ENCODE peak calls at places on chromosomes 5 and 9, in five cellular contexts. W, O, Z, E and M are unnamed samples.

GRCh38 chr5:80761176-80761575 is 106.4 kb upstream of the DHFR start:
- DNase-seq in W (no peak), O (no peak), Z (no peak), E (no peak), M (no peak)

GRCh38 chr5:125554355-125554754 is 807.9 kb upstream of the ZNF608 start:
- DNase-seq in W (no peak), O (no peak), Z (no peak), E (no peak), M (no peak)

GRCh38 chr5:133977858-133978257 is 9.4 kb upstream of the C5orf15 start:
- DNase-seq in W (no peak), O (peak), Z (no peak), E (no peak), M (peak)

GRCh38 chr5:2038337-2039179 is 155.8 kb upstream of the IRX4 start:
- DNase-seq in W (peak), O (peak), Z (peak), E (peak), M (peak)

GRCh38 chr9:137372693-137373610 is 50.0 kb downstream of the EXD3 start:
- DNase-seq in W (no peak), O (no peak), Z (no peak), E (no peak), M (no peak)

GRCh38 chr9:33433871-33434270 is 13.5 kb downstream of the AQP3 start:
- DNase-seq in W (no peak), O (no peak), Z (no peak), E (no peak), M (no peak)

GRCh38 chr9:111807197-111807596 is 12.5 kb upstream of the SHOC1 start:
- DNase-seq in W (no peak), O (no peak), Z (no peak), E (no peak), M (peak)

GRCh38 chr9:135971892-135972291 is 10.7 kb upstream of the UBAC1 start:
- DNase-seq in W (no peak), O (no peak), Z (peak), E (peak), M (no peak)

GRCh38 chr5:112830378-112830777 is 30.7 kb upstream of the SRP19 start:
- DNase-seq in W (no peak), O (no peak), Z (no peak), E (no peak), M (no peak)

GRCh38 chr9:86604741-86605140 is 250.5 kb upstream of the TUT7 start:
- DNase-seq in W (no peak), O (peak), Z (no peak), E (no peak), M (no peak)

GRCh38 chr5:175874462-175875139 is 3.2 kb downstream of the CPLX2 start:
- DNase-seq in W (no peak), O (no peak), Z (peak), E (no peak), M (no peak)

GRCh38 chr5:143153332-143154119 is 250.0 kb downstream of the NR3C1 start:
- DNase-seq in W (peak), O (peak), Z (no peak), E (no peak), M (no peak)

GRCh38 chr5:135813758-135814157 is 20.7 kb upstream of the SLC25A48 start:
- DNase-seq in W (no peak), O (no peak), Z (no peak), E (no peak), M (no peak)

GRCh38 chr5:77155179-77155839 is 55.2 kb upstream of the PDE8B start:
- DNase-seq in W (no peak), O (no peak), Z (no peak), E (no peak), M (no peak)

GRCh38 chr5:115336201-115336720 is 39.8 kb upstream of the CCDC112 start:
- DNase-seq in W (no peak), O (peak), Z (no peak), E (no peak), M (no peak)

GRCh38 chr5:78827725-78828124 is 157.4 kb downstream of the ARSB start:
- DNase-seq in W (no peak), O (no peak), Z (no peak), E (no peak), M (no peak)

GRCh38 chr9:120374239-120374638 is 205.7 kb downstream of the CDK5RAP2 start:
- DNase-seq in W (no peak), O (no peak), Z (no peak), E (no peak), M (no peak)

GRCh38 chr5:16489322-16489791 is 23.8 kb upstream of the ZNF622 start:
- DNase-seq in W (peak), O (peak), Z (peak), E (no peak), M (no peak)

GRCh38 chr5:160938532-160938931 is 86.5 kb upstream of the ATP10B start:
- DNase-seq in W (no peak), O (no peak), Z (peak), E (no peak), M (no peak)

GRCh38 chr9:125600194-125600593 is 106.8 kb downstream of the MAPKAP1 start:
- DNase-seq in W (no peak), O (no peak), Z (peak), E (peak), M (no peak)

GRCh38 chr5:68500828-68501227 is 285.3 kb downstream of the PIK3R1 start:
- DNase-seq in W (no peak), O (no peak), Z (no peak), E (no peak), M (no peak)

GRCh38 chr5:32090755-32091128 is 83.4 kb downstream of the GOLPH3 start:
- DNase-seq in W (no peak), O (no peak), Z (no peak), E (no peak), M (no peak)

GRCh38 chr5:131491749-131492148 is 143.3 kb downstream of the RAPGEF6 start:
- DNase-seq in W (no peak), O (peak), Z (no peak), E (no peak), M (no peak)

GRCh38 chr5:107418071-107418470 is 252.7 kb downstream of the EFNA5 start:
- DNase-seq in W (peak), O (no peak), Z (no peak), E (no peak), M (no peak)

GRCh38 chr9:114231218-114232090 is 76.1 kb downstream of the COL27A1 start:
- DNase-seq in W (no peak), O (no peak), Z (no peak), E (no peak), M (no peak)

GRCh38 chr9:127858041-127858512 is 3.6 kb upstream of the ENG start:
- DNase-seq in W (peak), O (no peak), Z (no peak), E (peak), M (no peak)

GRCh38 chr9:14221558-14221957 is 92.4 kb downstream of the NFIB start:
- DNase-seq in W (peak), O (peak), Z (peak), E (no peak), M (peak)

GRCh38 chr5:61678966-61679365 is 346.9 kb downstream of the ZSWIM6 start:
- DNase-seq in W (no peak), O (no peak), Z (no peak), E (no peak), M (peak)

GRCh38 chr5:137822158-137822764 is 45.4 kb upstream of the MYOT start:
- DNase-seq in W (peak), O (peak), Z (peak), E (peak), M (no peak)

GRCh38 chr5:167587768-167588167 is 703.7 kb upstream of the WWC1 start:
- DNase-seq in W (no peak), O (peak), Z (peak), E (no peak), M (peak)

GRCh38 chr9:93906182-93906880 is 48.8 kb downstream of the BARX1 start:
- DNase-seq in W (no peak), O (no peak), Z (no peak), E (no peak), M (no peak)

GRCh38 chr9:14313951-14314423 is at the start of gene NFIB:
- DNase-seq in W (peak), O (peak), Z (peak), E (peak), M (peak)

GRCh38 chr9:16622541-16622940 is 247.9 kb downstream of the BNC2 start:
- DNase-seq in W (no peak), O (no peak), Z (no peak), E (no peak), M (no peak)

GRCh38 chr5:1173485-1174070 is 27.8 kb upstream of the SLC6A19 start:
- DNase-seq in W (no peak), O (no peak), Z (no peak), E (no peak), M (no peak)

GRCh38 chr5:41414598-41414997 is 95.8 kb downstream of the PLCXD3 start:
- DNase-seq in W (peak), O (peak), Z (peak), E (no peak), M (peak)

GRCh38 chr5:80033513-80033912 is 1.6 kb upstream of the THBS4 start:
- DNase-seq in W (no peak), O (no peak), Z (no peak), E (no peak), M (peak)

GRCh38 chr5:6225121-6225607 is 153.2 kb downstream of the MED10 start:
- DNase-seq in W (no peak), O (no peak), Z (no peak), E (no peak), M (no peak)

GRCh38 chr5:175347027-175347426 is 97.0 kb downstream of the DRD1 start:
- DNase-seq in W (no peak), O (peak), Z (no peak), E (no peak), M (peak)

GRCh38 chr9:119761737-119762136 is 392.5 kb upstream of the BRINP1 start:
- DNase-seq in W (no peak), O (no peak), Z (no peak), E (no peak), M (no peak)

GRCh38 chr5:56159521-56159947 is 73.6 kb downstream of the ANKRD55 start:
- DNase-seq in W (no peak), O (no peak), Z (no peak), E (no peak), M (no peak)

GRCh38 chr9:35406183-35406959 is 83.5 kb upstream of the RUSC2 start:
- DNase-seq in W (no peak), O (no peak), Z (no peak), E (no peak), M (no peak)
- TF ChIP-seq POLR2A in W (no peak), O (no peak), Z (no peak), E (no peak), M (no peak)

DNA sequence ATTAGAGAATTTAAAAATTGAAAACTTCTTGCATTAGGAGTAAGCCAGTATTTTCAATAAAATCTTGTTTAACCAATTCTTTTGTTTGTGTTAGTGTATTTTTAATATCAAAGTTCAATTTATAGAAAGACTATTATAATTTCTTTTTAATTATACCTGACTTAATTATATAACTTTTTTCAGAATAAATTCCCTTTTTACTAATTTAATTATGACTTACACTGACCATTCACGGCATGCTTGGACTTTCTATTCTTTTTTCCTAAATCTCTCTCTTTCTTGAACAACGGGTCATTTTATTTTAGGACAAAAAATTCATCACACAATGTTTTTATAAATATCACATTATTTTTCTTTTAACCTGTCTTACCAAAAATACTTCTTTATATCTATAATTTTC is 555.3 kb upstream of the PTGER4 start:
- DNase-seq in W (no peak), O (no peak), Z (no peak), E (no peak), M (no peak)
- TF ChIP-seq POLR2A in W (no peak), O (no peak), Z (no peak), E (no peak), M (no peak)

DNA sequence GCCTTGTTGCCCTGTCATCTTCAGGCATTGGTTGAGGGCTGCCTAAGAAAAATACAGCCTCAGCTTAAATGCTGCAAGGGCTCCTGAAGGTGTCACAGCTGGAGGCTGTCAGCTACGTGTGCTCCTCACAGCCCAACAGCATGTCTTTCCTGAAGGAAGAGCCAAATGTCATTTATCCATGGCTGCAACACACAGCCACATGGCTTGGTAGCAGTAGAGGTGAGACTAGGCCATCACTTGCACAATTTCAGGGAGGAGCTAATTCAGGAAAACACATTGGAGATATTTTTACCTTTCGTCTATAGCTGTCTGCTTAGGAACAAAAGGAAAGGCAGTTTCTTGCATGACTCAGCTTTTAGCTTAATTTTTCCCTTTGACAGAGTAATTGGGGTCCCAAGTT is 260.7 kb downstream of the SYK start:
- DNase-seq in W (no peak), O (no peak), Z (no peak), E (no peak), M (no peak)
- TF ChIP-seq POLR2A in W (no peak), O (no peak), Z (no peak), E (no peak), M (no peak)

DNA sequence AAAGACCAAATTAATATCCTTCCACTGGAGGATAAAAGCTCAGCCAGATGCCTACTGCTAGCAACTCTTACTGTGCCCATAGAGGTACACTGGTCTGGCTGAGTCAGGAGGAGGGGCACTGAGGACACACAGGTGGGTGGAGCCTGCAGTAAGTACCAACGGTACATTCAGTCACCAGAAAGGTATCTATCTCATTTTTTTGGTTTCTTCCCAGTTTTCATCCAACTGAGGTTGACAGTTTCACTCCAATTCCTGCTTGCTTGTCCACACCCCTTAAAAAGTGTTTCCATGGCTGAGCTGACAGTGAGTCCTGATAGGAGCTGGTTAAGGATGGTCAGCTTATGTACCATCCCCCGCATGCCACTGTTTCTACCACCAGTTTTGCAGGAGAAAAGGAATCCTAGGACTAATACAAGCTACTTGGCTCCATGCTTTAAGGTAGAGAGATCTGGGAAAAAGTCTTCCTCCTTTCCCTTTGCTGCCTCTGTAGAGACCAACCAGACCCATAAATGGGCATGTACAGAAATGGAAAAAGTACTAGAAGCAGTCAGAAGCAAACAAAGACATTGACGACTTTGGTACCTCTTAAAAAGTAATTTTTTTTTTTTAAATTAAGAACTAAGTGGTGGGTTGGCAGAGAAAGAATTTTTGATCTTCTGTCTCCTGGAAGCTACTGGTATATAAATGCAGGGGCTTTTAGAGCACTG is 3.2 kb downstream of the ELL2 start:
- DNase-seq in W (no peak), O (peak), Z (peak), E (peak), M (peak)
- TF ChIP-seq POLR2A in W (no peak), O (peak), Z (peak), E (peak), M (no peak)

GRCh38 chr9:69121155-69122085 is 52.7 kb upstream of the TJP2 start:
- DNase-seq in W (peak), O (peak), Z (peak), E (peak), M (peak)
- TF ChIP-seq POLR2A in W (peak), O (no peak), Z (no peak), E (no peak), M (no peak)

GRCh38 chr9:131330814-131331600 is 41.5 kb downstream of the PLPP7 start:
- DNase-seq in W (peak), O (no peak), Z (no peak), E (peak), M (no peak)
- TF ChIP-seq POLR2A in W (peak), O (no peak), Z (no peak), E (no peak), M (no peak)

DNA sequence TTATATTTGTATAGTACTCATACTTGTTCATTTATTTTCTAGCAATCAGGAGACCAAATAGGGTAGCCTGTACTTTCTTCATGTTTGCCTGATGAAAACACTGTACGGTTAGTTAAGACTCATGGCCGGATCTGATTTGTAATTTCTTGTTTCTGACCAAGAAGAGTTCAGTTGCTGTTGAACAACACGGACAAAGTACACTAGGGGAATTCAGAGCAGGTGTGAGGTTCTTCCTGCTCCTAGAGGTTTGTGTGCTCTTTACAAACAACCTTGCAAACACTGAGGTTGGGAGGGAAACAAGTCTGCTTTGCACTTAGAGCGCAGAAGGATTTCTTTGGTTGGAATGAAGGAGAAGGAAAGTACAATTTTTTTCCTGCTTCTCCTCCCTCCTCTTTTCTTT is 69.7 kb downstream of the TRIO start:
- DNase-seq in W (no peak), O (no peak), Z (peak), E (no peak), M (no peak)
- TF ChIP-seq POLR2A in W (no peak), O (no peak), Z (no peak), E (peak), M (no peak)

DNA sequence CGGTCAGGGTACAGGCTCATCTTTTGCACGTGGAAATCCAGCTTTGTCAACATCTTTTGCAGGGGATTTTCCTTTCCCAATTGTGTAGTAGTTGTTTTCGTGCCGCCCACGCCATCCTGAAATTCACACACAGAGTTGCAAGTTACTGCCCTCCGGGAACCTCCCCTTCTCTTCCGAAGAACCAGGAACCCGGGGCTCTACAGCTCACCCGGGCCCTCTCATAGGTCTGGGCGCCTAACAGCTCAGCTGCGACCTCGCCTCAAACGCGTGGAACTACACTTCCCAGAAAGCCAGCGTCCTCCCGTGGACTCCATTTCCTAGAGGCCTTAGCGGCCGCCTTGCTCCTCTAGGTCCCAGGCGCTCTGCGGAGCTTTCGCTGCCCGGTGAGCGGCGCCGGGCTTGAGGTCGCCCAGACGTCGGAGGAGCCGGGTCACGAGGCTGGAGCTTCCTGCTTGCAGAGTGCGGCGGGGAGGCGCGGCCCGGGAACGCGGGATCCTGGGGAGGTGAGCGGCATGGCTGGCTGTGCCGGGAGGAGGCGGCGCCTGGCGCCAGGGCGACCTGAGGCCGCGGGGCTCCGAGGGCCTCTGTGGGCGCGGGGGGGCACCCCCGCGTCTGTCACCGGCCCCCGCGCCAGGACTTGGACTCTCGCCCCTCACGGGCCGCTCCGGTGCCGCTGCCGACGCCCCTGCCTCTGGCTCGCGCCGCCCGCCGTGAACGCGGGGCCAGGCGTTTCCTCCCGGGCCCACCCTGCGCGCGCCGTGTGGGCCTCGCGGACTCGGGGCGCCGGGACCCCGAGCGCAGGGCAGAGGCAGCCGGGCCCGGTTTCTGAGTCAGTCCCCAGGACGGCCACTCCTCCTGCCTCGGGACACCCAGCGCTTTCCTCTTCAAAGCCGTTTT is at the start of gene ZNF354B:
- DNase-seq in W (peak), O (peak), Z (peak), E (peak), M (peak)
- TF ChIP-seq POLR2A in W (peak), O (peak), Z (peak), E (peak), M (peak)